ENCODE peak calls at places on chromosomes 11 and 22, in seven cellular contexts. E, T, R, A, Q, B and F are unnamed samples.

GRCh38 chr11:126256216-126256615 is 12.5 kb downstream of the SRPRA start:
- DNase-seq in A (no peak), R (no peak), B (no peak), T (no peak), E (no peak), Q (no peak), F (no peak)

GRCh38 chr11:58654908-58655296 is 32.4 kb downstream of the CNTF start:
- DNase-seq in T (no peak), Q (no peak), R (no peak), B (no peak), A (no peak), E (no peak), F (no peak)

GRCh38 chr11:31786996-31787685 is 24.0 kb downstream of the PAX6 start:
- DNase-seq in R (no peak), Q (no peak), E (no peak), B (no peak), T (no peak), A (no peak), F (no peak)

GRCh38 chr11:10893713-10894112 is 35.9 kb upstream of the ZBED5 start:
- DNase-seq in E (peak; percentile 79), R (no peak), Q (peak; percentile 45), A (no peak), T (no peak), B (no peak), F (peak; percentile 50)

GRCh38 chr22:48483764-48484528 is 1343.7 kb downstream of the BRD1 start:
- DNase-seq in R (no peak), E (no peak), T (no peak), A (no peak), Q (no peak), B (no peak), F (no peak)

GRCh38 chr11:11567862-11568650 is 53.7 kb downstream of the GALNT18 start:
- DNase-seq in B (no peak), E (no peak), R (no peak), A (no peak), T (no peak), Q (no peak), F (no peak)

GRCh38 chr11:36326524-36327419 is 30.7 kb downstream of the PRR5L start:
- DNase-seq in A (no peak), E (no peak), T (no peak), Q (no peak), R (no peak), B (no peak), F (no peak)

GRCh38 chr11:3809624-3809928 is 1.2 kb downstream of the PGAP2 start:
- DNase-seq in A (no peak), Q (no peak), R (no peak), B (no peak), T (no peak), E (no peak), F (no peak)

GRCh38 chr11:10298342-10298741 is 4.3 kb upstream of the SBF2 start:
- DNase-seq in R (peak; percentile 61), E (peak; percentile 98), A (no peak), B (peak; percentile 48), T (no peak), Q (peak; percentile 94), F (peak; percentile 56)

GRCh38 chr11:29669336-29669735 is 347.5 kb downstream of the KCNA4 start:
- DNase-seq in Q (no peak), R (no peak), T (no peak), B (no peak), A (no peak), E (no peak), F (no peak)

GRCh38 chr11:10581481-10582019 is 13.1 kb upstream of the LYVE1 start:
- DNase-seq in B (no peak), E (peak; percentile 47), A (no peak), T (no peak), Q (no peak), R (peak; percentile 96), F (no peak)

GRCh38 chr11:27187075-27187847 is 146.6 kb downstream of the BBOX1 start:
- DNase-seq in A (no peak), T (no peak), E (no peak), B (no peak), Q (no peak), R (no peak), F (no peak)

GRCh38 chr11:128551641-128552335 is 35.6 kb downstream of the ETS1 start:
- DNase-seq in E (no peak), B (peak; percentile 33), A (no peak), R (no peak), Q (no peak), T (no peak), F (no peak)

GRCh38 chr11:78078218-78079167 is 1.2 kb downstream of the NDUFC2 start:
- DNase-seq in E (no peak), A (no peak), Q (no peak), T (no peak), B (no peak), R (no peak), F (no peak)

GRCh38 chr11:76626921-76627391 is 43.6 kb downstream of the LRRC32 start:
- DNase-seq in Q (peak; percentile 32), E (peak; percentile 38), B (peak; percentile 13), A (no peak), T (no peak), R (peak; percentile 54), F (peak; percentile 39)

GRCh38 chr11:134527382-134528243 is 115.6 kb upstream of the B3GAT1 start:
- DNase-seq in Q (no peak), B (no peak), A (no peak), E (no peak), R (no peak), T (no peak), F (peak; percentile 3)